ENCODE peak calls at places on chromosomes 3 and 15, in ten cellular contexts. X, H, I, M, U, D, P, C, W and G are unnamed samples.

GRCh38 chr3:130834476-130834875 is 59.4 kb upstream of the ATP2C1 start:
- DNase-seq in P (peak; percentile 12), U (peak; percentile 33), D (no peak), I (no peak), H (no peak), M (no peak), C (no peak), X (peak; percentile 48), W (peak; percentile 23), G (peak; percentile 51)

GRCh38 chr3:32502089-32502943 is at the start of gene CMTM6:
- DNase-seq in D (peak; percentile 62), U (peak; percentile 82), I (peak; percentile 82), X (peak; percentile 86), C (peak; percentile 15), W (peak; percentile 73), M (peak; percentile 95), P (peak; percentile 92), H (peak; percentile 74), G (peak; percentile 72)

GRCh38 chr15:42143356-42143755 is 13.1 kb downstream of the PLA2G4F start:
- DNase-seq in X (no peak), D (no peak), H (no peak), M (no peak), I (no peak), C (no peak), U (no peak), P (no peak), W (no peak), G (no peak)

GRCh38 chr3:64199933-64200332 is 25.3 kb downstream of the PRICKLE2 start:
- DNase-seq in C (no peak), D (no peak), P (no peak), U (no peak), M (no peak), X (no peak), I (no peak), H (no peak), W (no peak), G (no peak)

GRCh38 chr15:58212909-58213526 is 74.8 kb downstream of the AQP9 start:
- DNase-seq in C (no peak), X (peak; percentile 76), H (no peak), U (peak; percentile 47), M (no peak), P (peak; percentile 61), W (no peak), I (no peak), D (no peak), G (peak; percentile 78)

GRCh38 chr3:78734048-78734637 is 1033.7 kb downstream of the ROBO1 start:
- DNase-seq in C (peak; percentile 63), M (no peak), I (no peak), U (peak; percentile 74), P (no peak), H (no peak), W (peak; percentile 67), D (no peak), X (peak; percentile 88), G (peak; percentile 87)

GRCh38 chr15:64536244-64536836 is 76.0 kb downstream of the ZNF609 start:
- DNase-seq in C (peak; percentile 59), D (no peak), M (no peak), X (peak; percentile 82), H (no peak), I (no peak), W (peak; percentile 85), P (peak; percentile 28), U (peak; percentile 91), G (peak; percentile 87)

GRCh38 chr3:190436356-190436755 is 13.3 kb downstream of the TMEM207 start:
- DNase-seq in U (peak; percentile 68), I (no peak), D (no peak), H (no peak), C (no peak), P (no peak), X (peak; percentile 16), W (peak; percentile 63), M (no peak), G (no peak)

GRCh38 chr3:124395165-124395564 is 335.1 kb upstream of the UMPS start:
- DNase-seq in D (no peak), I (no peak), H (no peak), X (no peak), P (peak; percentile 17), U (peak; percentile 12), M (no peak), W (no peak), C (no peak), G (no peak)

GRCh38 chr3:25397150-25397549 is 30.9 kb upstream of the RARB start:
- DNase-seq in M (no peak), X (no peak), P (no peak), W (no peak), I (no peak), U (no peak), C (no peak), H (no peak), D (no peak), G (no peak)

GRCh38 chr3:17235311-17235710 is 350.6 kb downstream of the PLCL2 start:
- DNase-seq in D (no peak), W (no peak), H (no peak), X (no peak), P (no peak), I (no peak), U (no peak), C (no peak), M (no peak), G (no peak)

GRCh38 chr15:69014454-69014853 is at the start of gene NOX5:
- DNase-seq in P (peak; percentile 27), X (no peak), C (peak; percentile 54), W (no peak), M (peak; percentile 36), I (no peak), U (no peak), D (no peak), H (no peak), G (peak; percentile 45)

GRCh38 chr3:170420307-170420821 is 1.7 kb downstream of the CLDN11 start:
- DNase-seq in P (peak; percentile 13), I (no peak), M (no peak), H (peak; percentile 26), D (no peak), W (peak; percentile 42), X (peak; percentile 68), C (no peak), U (peak; percentile 54), G (peak; percentile 44)
- H3K4me3 ChIP-seq in P (peak overlapping the region; percentile 52), I (peak overlapping the region; percentile 67), M (no peak overlapping the region), H (peak overlapping the region; percentile 69), D (no peak overlapping the region), W (peak overlapping the region; percentile 70), X (peak overlapping the region; percentile 81), C (peak overlapping the region; percentile 50), U (peak overlapping the region; percentile 77), G (peak overlapping the region; percentile 97)

DNA sequence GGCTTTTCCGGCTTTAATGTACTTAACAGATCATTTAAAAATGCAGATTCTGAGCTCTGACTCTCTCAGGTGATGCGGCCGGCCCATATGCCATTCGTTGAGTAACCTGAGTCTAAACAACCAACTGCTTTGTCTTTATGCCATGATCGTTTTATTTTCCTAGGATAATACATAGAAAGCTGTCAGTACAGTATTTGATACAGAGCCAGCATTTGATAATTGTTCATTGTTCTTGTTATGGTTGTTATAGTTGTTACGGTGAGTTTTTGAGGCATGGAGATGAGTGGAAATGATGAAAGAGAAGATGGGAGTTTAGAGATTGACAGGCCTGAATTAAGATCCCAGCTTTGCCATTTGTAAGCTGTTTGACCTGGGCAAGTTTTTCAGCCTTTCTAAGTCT is 40.0 kb downstream of the TMEM45A start:
- DNase-seq in D (no peak), H (no peak), P (no peak), I (no peak), C (no peak), M (no peak), W (no peak), X (no peak), U (no peak), G (no peak)
- TF ChIP-seq CTCF in D (no peak), H (no peak), P (no peak), I (no peak), C (no peak), M (no peak), W (no peak), X (no peak), U (no peak), G (no peak)

GRCh38 chr3:187919535-187919934 is 174.3 kb upstream of the BCL6 start:
- DNase-seq in D (no peak), C (no peak), I (no peak), X (no peak), M (no peak), U (no peak), W (no peak), P (no peak), H (no peak), G (no peak)
- H3K4me3 ChIP-seq in D (peak overlapping the region; percentile 45), C (no peak overlapping the region), I (no peak overlapping the region), X (no peak overlapping the region), M (no peak overlapping the region), U (no peak overlapping the region), W (no peak overlapping the region), P (no peak overlapping the region), H (no peak overlapping the region), G (no peak overlapping the region)

DNA sequence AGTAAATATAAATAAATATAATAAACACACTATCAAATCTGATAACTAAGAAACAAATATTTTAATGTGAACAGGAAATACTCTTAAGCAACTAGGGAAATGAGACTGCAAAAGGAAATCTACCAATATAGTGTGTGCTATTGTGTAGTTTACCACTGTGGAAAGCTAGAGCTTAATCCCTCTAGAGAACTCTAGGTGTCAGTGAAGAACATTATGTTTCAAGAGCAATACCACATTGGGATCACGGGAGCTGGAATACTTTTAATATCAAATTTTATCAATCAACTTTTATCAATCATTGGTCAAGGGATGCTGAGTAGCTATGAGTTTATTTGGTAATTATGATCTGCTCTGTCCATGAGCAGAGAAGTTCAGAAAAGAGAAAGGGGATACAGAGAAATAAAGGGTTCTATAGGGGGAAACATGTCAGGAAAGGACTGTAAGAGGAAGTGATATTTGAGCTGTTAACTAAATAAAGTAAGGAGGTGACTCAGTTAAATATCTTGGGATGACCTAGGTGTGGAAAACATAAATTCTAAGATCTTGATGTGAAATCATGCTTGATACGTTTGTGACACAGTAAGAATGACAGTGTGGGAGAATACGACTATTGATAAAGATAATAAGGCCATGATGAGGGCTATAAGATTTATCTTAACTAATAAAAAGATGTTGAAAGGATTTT is 762.2 kb upstream of the ALCAM start:
- DNase-seq in D (no peak), H (no peak), W (peak; percentile 17), U (peak; percentile 16), X (peak; percentile 75), C (peak; percentile 3), P (no peak), M (no peak), I (no peak), G (peak; percentile 46)
- TF ChIP-seq CTCF in D (no peak), H (no peak), W (peak; percentile 50), U (peak; percentile 43), X (peak; percentile 59), C (peak; percentile 16), P (peak; percentile 30), M (no peak), I (no peak), G (peak; percentile 62)